ENCODE peak calls at places on chromosome 21, in ten cellular contexts. O, L, G, U, M, J, H, Q, V and D are unnamed samples.

GRCh38 chr21:45392206-45392971 is 12.6 kb upstream of the COL18A1 start:
- DNase-seq in O (no peak), L (no peak), G (no peak), U (no peak), M (no peak), J (no peak), H (no peak), Q (no peak), V (peak), D (peak)

GRCh38 chr21:29953072-29953471 is 13.3 kb upstream of the GRIK1 start:
- DNase-seq in O (peak), L (no peak), G (no peak), U (no peak), M (no peak), J (no peak), H (peak), Q (no peak), V (no peak), D (no peak)

GRCh38 chr21:17463441-17463840 is 49.4 kb upstream of the CXADR start:
- DNase-seq in O (peak), L (no peak), G (no peak), U (no peak), M (peak), J (no peak), H (peak), Q (no peak), V (no peak), D (no peak)

GRCh38 chr21:36032647-36033406 is 27.5 kb downstream of the SETD4 start:
- DNase-seq in O (no peak), L (no peak), G (no peak), U (no peak), M (no peak), J (no peak), H (no peak), Q (no peak), V (no peak), D (no peak)

GRCh38 chr21:29295066-29295650 is 3.6 kb upstream of the BACH1 start:
- DNase-seq in O (no peak), L (peak), G (no peak), U (no peak), M (no peak), J (no peak), H (no peak), Q (peak), V (no peak), D (no peak)

GRCh38 chr21:28421716-28422480 is 570.8 kb downstream of the LTN1 start:
- DNase-seq in O (peak), L (no peak), G (no peak), U (no peak), M (peak), J (no peak), H (no peak), Q (no peak), V (no peak), D (no peak)

GRCh38 chr21:21199342-21200102 is 201.3 kb downstream of the NCAM2 start:
- DNase-seq in O (no peak), L (no peak), G (no peak), U (no peak), M (no peak), J (no peak), H (no peak), Q (no peak), V (no peak), D (no peak)

GRCh38 chr21:29257701-29258100 is 41.0 kb upstream of the BACH1 start:
- DNase-seq in O (no peak), L (no peak), G (no peak), U (no peak), M (no peak), J (no peak), H (no peak), Q (no peak), V (no peak), D (no peak)

DNA sequence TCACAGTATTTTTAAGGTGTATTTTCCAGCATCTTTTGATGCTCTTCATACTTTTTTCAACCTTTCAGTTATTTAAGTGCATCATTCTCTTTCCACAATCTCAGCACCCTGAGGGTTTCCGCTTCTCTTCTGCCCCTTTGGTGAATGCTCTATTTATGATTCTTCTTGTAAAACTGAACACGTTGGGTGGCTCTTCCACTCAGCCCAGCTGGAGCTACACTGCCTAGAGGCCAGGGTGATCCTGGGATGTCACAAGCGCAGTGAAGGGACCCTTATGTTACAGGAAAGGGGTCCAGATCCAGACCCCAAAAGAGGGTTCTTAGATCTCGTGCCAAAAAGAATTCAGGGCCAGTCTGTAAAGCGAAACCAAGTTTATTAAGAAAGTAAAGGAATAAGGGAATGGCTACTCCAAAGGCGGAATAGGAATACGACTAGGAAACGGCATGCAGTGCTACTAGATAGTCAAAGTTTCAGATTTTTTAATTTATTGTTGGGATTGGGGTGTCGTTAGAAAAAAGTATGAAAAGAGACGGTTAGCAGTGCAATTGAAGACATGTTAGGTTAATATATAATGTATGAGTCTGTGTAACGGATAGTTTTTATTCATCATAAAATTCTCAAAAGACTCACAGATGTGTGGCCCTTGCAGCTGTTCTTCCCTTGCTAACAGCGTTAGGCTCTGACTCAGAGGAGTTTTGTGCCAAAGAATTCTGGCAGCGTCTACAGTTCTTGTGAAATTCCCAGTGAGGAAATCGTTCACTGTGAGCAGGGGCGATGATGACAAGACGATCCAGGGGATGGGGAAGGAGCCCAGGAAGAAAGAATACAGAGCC is 14.4 kb upstream of the ERVH48-1 start:
- DNase-seq in O (peak), L (no peak), G (peak), U (no peak), M (peak), J (no peak), H (no peak), Q (peak), V (peak), D (no peak)
- H3K4me3 ChIP-seq in O (peak), L (no peak), G (peak), U (no peak), M (peak), J (no peak), H (no peak), Q (no peak), V (peak), D (no peak)

GRCh38 chr21:34076835-34077234 is 3.5 kb downstream of the MRPS6 start:
- DNase-seq in O (no peak), L (no peak), G (no peak), U (no peak), M (no peak), J (no peak), H (no peak), Q (no peak), V (no peak), D (no peak)
- H3K4me3 ChIP-seq in O (no peak), L (no peak), G (peak), U (no peak), M (no peak), J (no peak), H (no peak), Q (no peak), V (peak), D (no peak)

DNA sequence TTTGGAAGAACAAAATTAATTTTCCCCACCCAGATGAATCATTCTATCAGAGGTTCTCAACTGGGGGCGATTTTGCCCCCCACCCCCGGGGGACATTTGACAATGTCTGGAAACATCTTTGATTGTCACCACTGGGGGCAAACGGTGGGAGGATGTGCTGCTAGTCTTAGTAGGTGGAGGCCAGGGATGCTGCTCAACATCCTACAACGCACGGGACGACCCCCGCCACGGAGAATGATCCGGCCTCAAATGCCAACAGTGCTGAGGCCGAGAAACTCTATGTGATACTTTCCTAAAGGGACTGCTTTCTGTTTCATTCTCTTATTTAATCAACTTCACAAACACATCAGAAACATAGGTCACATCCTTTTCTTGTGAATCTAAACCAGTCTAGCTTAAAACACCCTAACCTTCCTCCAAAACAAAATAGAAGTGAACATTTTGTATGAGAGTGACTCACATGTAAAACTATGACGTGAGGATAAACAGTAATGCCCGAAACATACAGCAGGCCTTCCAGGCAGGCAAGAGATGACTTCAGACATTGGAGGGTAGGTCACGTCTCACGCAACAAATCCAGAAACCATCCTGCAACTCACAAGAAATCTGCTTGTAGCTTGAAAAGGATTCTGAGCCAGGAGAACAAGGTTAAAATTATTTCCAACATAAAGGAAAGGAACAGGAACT is 37.2 kb upstream of the ETS2 start:
- DNase-seq in O (peak), L (peak), G (peak), U (peak), M (no peak), J (no peak), H (no peak), Q (no peak), V (no peak), D (no peak)
- H3K4me3 ChIP-seq in O (no peak), L (peak), G (peak), U (no peak), M (no peak), J (no peak), H (no peak), Q (no peak), V (no peak), D (no peak)

DNA sequence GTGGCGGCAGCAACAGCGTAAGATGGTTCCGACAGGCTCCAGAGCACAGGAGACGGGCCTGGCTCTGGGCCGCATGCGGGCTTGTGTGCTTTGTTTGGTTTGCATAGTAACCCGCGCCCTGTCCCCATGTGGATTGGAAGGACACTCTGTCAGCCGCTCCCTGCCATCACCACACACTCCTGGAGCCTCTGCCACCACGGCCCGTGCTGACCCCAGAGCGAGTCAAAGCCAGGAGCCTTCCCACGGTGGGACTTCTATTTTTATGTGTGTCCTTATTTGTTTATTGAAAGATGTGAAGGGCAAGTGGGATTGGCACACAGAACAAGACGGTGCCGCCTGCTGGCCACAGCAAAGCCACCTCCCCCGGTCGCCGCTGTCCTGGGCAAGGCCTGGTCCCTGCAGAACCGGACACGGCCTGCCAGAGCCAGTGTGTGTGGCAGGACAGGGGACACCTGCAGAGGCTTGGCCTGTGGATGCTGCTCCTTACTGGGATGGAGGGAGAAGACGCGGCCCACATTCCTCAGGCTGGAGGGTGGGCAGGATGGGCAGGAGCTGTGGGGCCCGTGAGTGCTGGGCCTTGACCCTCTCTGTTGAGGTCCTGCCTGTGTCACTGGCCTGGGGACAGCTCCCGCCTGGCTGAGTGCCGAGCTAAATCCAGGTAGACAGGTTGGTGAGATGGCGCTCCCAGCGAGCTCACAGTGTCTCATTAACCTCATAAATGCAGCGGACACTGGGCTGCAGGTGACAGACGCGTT is 64.4 kb downstream of the AGPAT3 start:
- DNase-seq in O (no peak), L (no peak), G (no peak), U (no peak), M (no peak), J (no peak), H (peak), Q (no peak), V (no peak), D (peak)
- H3K4me3 ChIP-seq in O (no peak), L (no peak), G (no peak), U (no peak), M (no peak), J (no peak), H (no peak), Q (no peak), V (no peak), D (no peak)

DNA sequence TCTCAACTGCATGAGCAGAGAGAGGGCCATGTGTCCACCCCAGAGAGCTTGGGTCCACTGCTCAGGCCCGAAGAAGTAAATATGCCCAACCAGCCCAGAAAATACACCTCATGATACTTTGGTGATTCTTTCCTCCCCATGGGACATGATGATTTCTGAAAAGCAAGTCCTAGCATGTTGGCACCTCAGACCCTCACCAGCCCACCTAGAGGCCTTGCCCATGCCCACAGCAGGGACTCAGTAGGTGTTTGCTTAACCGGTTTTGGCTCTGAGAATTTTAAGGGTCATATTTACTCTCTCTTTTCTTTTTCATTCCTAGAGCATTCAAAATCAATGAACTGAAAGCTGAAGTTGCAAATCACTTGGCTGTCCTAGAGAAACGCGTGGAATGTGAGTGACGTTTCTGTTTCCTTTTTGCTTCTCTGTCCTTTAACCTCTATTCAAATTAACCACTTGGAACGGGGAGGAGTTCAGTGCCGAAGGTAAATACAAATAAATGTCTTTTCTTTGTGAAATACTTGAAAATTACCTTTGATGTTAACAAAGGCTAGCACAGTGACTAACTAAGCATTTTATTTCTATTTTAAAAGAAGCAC is 79.7 kb downstream of the PDE9A start:
- DNase-seq in O (no peak), L (no peak), G (no peak), U (no peak), M (no peak), J (no peak), H (no peak), Q (peak), V (peak), D (no peak)
- H3K4me3 ChIP-seq in O (no peak), L (no peak), G (no peak), U (no peak), M (no peak), J (no peak), H (no peak), Q (peak), V (no peak), D (no peak)